ENCODE peak calls at places on chromosomes 6 and 20, in six cellular contexts. A is nephron progenitor cell; I is tibial artery; H is fibroblast of lung; T is stimulated activated CD4-positive, alpha-beta T cell treated with anti-CD3 and anti-CD28 coated beads, Interleukin-2, amount 100 ng/mL, for 4 hours; L is activated T-cell treated with anti-CD3 and anti-CD28 coated beads, Interleukin-2, amount 50 U/mL, for 72 hours. Z is an unnamed sample.

GRCh38 chr20:17504898-17505663 is 26.1 kb downstream of the BFSP1 start:
- DNase-seq in A (peak), T (peak), I (peak), H (peak), L (peak), Z (peak)

GRCh38 chr6:117317261-117317660 is 51.9 kb downstream of the VGLL2 start:
- DNase-seq in T (no peak), I (no peak), A (no peak), H (peak), L (no peak), Z (no peak)

GRCh38 chr6:166203641-166204222 is 36.1 kb upstream of the TBXT start:
- DNase-seq in I (no peak), T (no peak), A (no peak), L (no peak), H (no peak), Z (no peak)

GRCh38 chr6:85192186-85192585 is 257.7 kb upstream of the NT5E start:
- DNase-seq in T (no peak), H (peak), A (no peak), I (no peak), L (no peak), Z (no peak)

GRCh38 chr20:38590682-38591483 is 9.9 kb downstream of the ADIG start:
- DNase-seq in H (no peak), L (no peak), T (no peak), A (no peak), I (no peak), Z (no peak)

GRCh38 chr6:76831299-76831698 is 632.0 kb downstream of the HTR1B start:
- DNase-seq in I (no peak), A (no peak), L (no peak), T (no peak), H (no peak), Z (no peak)

GRCh38 chr20:50536333-50536732 is 26.1 kb downstream of the PTPN1 start:
- DNase-seq in H (peak), I (no peak), T (no peak), L (no peak), A (no peak), Z (no peak)

GRCh38 chr20:6663751-6664388 is 103.6 kb upstream of the BMP2 start:
- DNase-seq in H (peak), A (no peak), L (no peak), T (no peak), I (no peak), Z (no peak)

GRCh38 chr6:138544521-138544920 is 45.2 kb upstream of the NHSL1 start:
- DNase-seq in H (peak), A (no peak), L (no peak), T (no peak), I (no peak), Z (no peak)

GRCh38 chr6:131393433-131393832 is 179.6 kb upstream of the ARG1 start:
- DNase-seq in I (no peak), A (no peak), L (no peak), T (no peak), H (no peak), Z (no peak)